ENCODE peak calls at places on chromosomes 3 and 15, in seven cellular contexts. Q is AG08396, W is NCI-H1092 treated with DMSO at 0.1 percent for 48 hours, Y is HEK293T, X is AG04450, A is choroid plexus epithelial cell, S is cardiac muscle cell. U is an unnamed sample.

GRCh38 chr3:76083992-76084391 is 298.6 kb upstream of the ZNF717 start:
- DNase-seq in Q (no peak), W (no peak), Y (no peak), X (peak), A (peak), S (no peak), U (no peak)

GRCh38 chr3:50453907-50454306 is 49.5 kb downstream of the CACNA2D2 start:
- DNase-seq in Q (no peak), W (no peak), Y (no peak), X (no peak), A (no peak), S (no peak), U (no peak)

GRCh38 chr3:13282986-13283876 is 136.9 kb downstream of the NUP210 start:
- DNase-seq in Q (no peak), W (peak), Y (peak), X (no peak), A (no peak), S (no peak), U (peak)

GRCh38 chr3:40169983-40170382 is 139.5 kb upstream of the EIF1B start:
- DNase-seq in Q (no peak), W (no peak), Y (no peak), X (no peak), A (no peak), S (no peak), U (no peak)

GRCh38 chr3:71252466-71252865 is 331.1 kb downstream of the FOXP1 start:
- DNase-seq in Q (no peak), W (no peak), Y (no peak), X (no peak), A (no peak), S (peak), U (no peak)

GRCh38 chr15:92810418-92811138 is 89.5 kb upstream of the CHD2 start:
- DNase-seq in Q (peak), W (peak), Y (peak), X (no peak), A (peak), S (peak), U (peak)

GRCh38 chr15:75065851-75066509 is 42.6 kb downstream of the PPCDC start:
- DNase-seq in Q (no peak), W (no peak), Y (no peak), X (no peak), A (no peak), S (peak), U (no peak)

GRCh38 chr3:52302426-52303185 is 13.5 kb upstream of the DNAH1 start:
- DNase-seq in Q (no peak), W (no peak), Y (no peak), X (no peak), A (no peak), S (no peak), U (no peak)

GRCh38 chr15:68502398-68502901 is 70.5 kb upstream of the ITGA11 start:
- DNase-seq in Q (no peak), W (no peak), Y (no peak), X (no peak), A (no peak), S (no peak), U (no peak)

GRCh38 chr3:111963424-111963823 is 15.4 kb upstream of the ABHD10 start:
- DNase-seq in Q (peak), W (no peak), Y (no peak), X (no peak), A (peak), S (peak), U (no peak)

GRCh38 chr3:124364230-124365022 is 365.8 kb upstream of the UMPS start:
- DNase-seq in Q (no peak), W (no peak), Y (no peak), X (no peak), A (no peak), S (peak), U (no peak)

GRCh38 chr3:27354161-27354560 is 15.0 kb downstream of the NEK10 start:
- DNase-seq in Q (no peak), W (no peak), Y (no peak), X (no peak), A (peak), S (no peak), U (no peak)

GRCh38 chr3:5304789-5305680 is 117.5 kb downstream of the EDEM1 start:
- DNase-seq in Q (peak), W (peak), Y (peak), X (no peak), A (peak), S (peak), U (no peak)

GRCh38 chr15:62323353-62323752 is 158.3 kb upstream of the C2CD4B start:
- DNase-seq in Q (no peak), W (no peak), Y (no peak), X (no peak), A (no peak), S (no peak), U (no peak)

GRCh38 chr3:28521663-28522062 is 173.0 kb upstream of the AZI2 start:
- DNase-seq in Q (no peak), W (no peak), Y (no peak), X (no peak), A (no peak), S (no peak), U (no peak)

GRCh38 chr15:66882251-66883020 is 180.4 kb downstream of the SMAD6 start:
- DNase-seq in Q (peak), W (no peak), Y (no peak), X (peak), A (peak), S (peak), U (peak)

GRCh38 chr3:165895919-165896318 is 58.7 kb upstream of the BCHE start:
- DNase-seq in Q (no peak), W (no peak), Y (peak), X (no peak), A (no peak), S (no peak), U (no peak)

GRCh38 chr3:138455801-138456716 is 21.6 kb downstream of the ESYT3 start:
- DNase-seq in Q (no peak), W (no peak), Y (no peak), X (no peak), A (peak), S (peak), U (no peak)

GRCh38 chr3:185270262-185270955 is 16.6 kb upstream of the EHHADH start:
- DNase-seq in Q (peak), W (peak), Y (peak), X (no peak), A (peak), S (peak), U (no peak)

GRCh38 chr15:98876461-98877369 is 130.9 kb downstream of the PGPEP1L start:
- DNase-seq in Q (no peak), W (no peak), Y (no peak), X (no peak), A (no peak), S (no peak), U (no peak)

U was measured in heart right ventricle.